ENCODE peak calls at places on chromosomes 13 and 19, in nine cellular contexts. V, E, A, Y, Z, U, B, P and X are unnamed samples.

GRCh38 chr19:55179570-55180484 is at the start of gene SYT5:
- DNase-seq in E (no peak), U (peak), B (no peak), Y (peak), A (peak), V (no peak), Z (peak), P (peak), X (peak)

GRCh38 chr13:45678282-45678681 is 23.8 kb upstream of the CBY2 start:
- DNase-seq in B (no peak), Y (no peak), A (no peak), V (no peak), Z (no peak), U (no peak), P (no peak), E (no peak), X (no peak)

GRCh38 chr19:56837492-56837891 is 3.0 kb downstream of the PEG3 start:
- DNase-seq in Z (no peak), E (no peak), B (no peak), Y (no peak), V (no peak), A (no peak), U (no peak), P (peak), X (no peak)

GRCh38 chr13:114313061-114313860 is 1.0 kb upstream of the CHAMP1 start:
- DNase-seq in P (no peak), A (no peak), B (no peak), Z (no peak), Y (no peak), V (no peak), E (no peak), U (peak), X (no peak)

GRCh38 chr19:17610384-17610783 is 54.9 kb downstream of the COLGALT1 start:
- DNase-seq in V (no peak), E (no peak), P (no peak), Z (no peak), U (no peak), Y (no peak), A (no peak), B (peak), X (no peak)

GRCh38 chr13:45522571-45522970 is 57.8 kb downstream of the COG3 start:
- DNase-seq in B (no peak), Y (no peak), Z (no peak), A (no peak), U (no peak), V (no peak), P (no peak), E (no peak), X (no peak)

GRCh38 chr13:20125129-20125782 is 35.6 kb downstream of the GJA3 start:
- DNase-seq in Z (no peak), E (peak), P (no peak), V (no peak), Y (no peak), A (no peak), B (no peak), U (no peak), X (no peak)

GRCh38 chr13:100089633-100090032 is 740 bp downstream of the PCCA start:
- DNase-seq in U (no peak), E (no peak), B (no peak), P (no peak), Y (no peak), Z (no peak), V (no peak), A (no peak), X (peak)

GRCh38 chr13:95535243-95535642 is 17.3 kb upstream of the CLDN10 start:
- DNase-seq in U (no peak), E (peak), Y (no peak), Z (no peak), P (no peak), B (peak), V (peak), A (no peak), X (no peak)

GRCh38 chr19:31270897-31271568 is 78.2 kb downstream of the TSHZ3 start:
- DNase-seq in Y (no peak), A (no peak), B (no peak), Z (no peak), U (no peak), P (peak), E (peak), V (no peak), X (no peak)

GRCh38 chr19:53597023-53597422 is 34.8 kb upstream of the DPRX start:
- DNase-seq in Y (no peak), V (no peak), E (no peak), A (no peak), P (no peak), Z (no peak), U (no peak), B (no peak), X (no peak)

GRCh38 chr19:2494084-2494446 is 18.1 kb downstream of the GADD45B start:
- DNase-seq in B (no peak), Y (no peak), P (peak), A (no peak), Z (no peak), V (peak), E (no peak), U (no peak), X (no peak)

GRCh38 chr19:49809155-49809986 is 3.7 kb downstream of the FUZ start:
- DNase-seq in Z (peak), E (no peak), Y (peak), U (peak), A (no peak), B (no peak), V (no peak), P (peak), X (no peak)

GRCh38 chr13:93298741-93299140 is 72.1 kb downstream of the GPC6 start:
- DNase-seq in Z (no peak), U (no peak), A (no peak), E (peak), Y (no peak), V (peak), B (no peak), P (no peak), X (no peak)

GRCh38 chr13:39676315-39676876 is 20.9 kb downstream of the COG6 start:
- DNase-seq in Y (peak), U (no peak), V (no peak), B (peak), A (no peak), P (peak), Z (no peak), E (no peak), X (no peak)

GRCh38 chr13:107170270-107170931 is 602.5 kb upstream of the ARGLU1 start:
- DNase-seq in Z (no peak), A (no peak), B (no peak), P (peak), Y (no peak), U (no peak), E (no peak), V (no peak), X (no peak)

GRCh38 chr13:109273326-109273751 is 513.0 kb downstream of the IRS2 start:
- DNase-seq in Y (no peak), P (no peak), V (peak), B (no peak), A (no peak), U (no peak), E (no peak), Z (no peak), X (no peak)

GRCh38 chr19:42421591-42422031 is 5.6 kb downstream of the LIPE start:
- DNase-seq in U (no peak), V (no peak), B (no peak), Y (no peak), P (no peak), E (no peak), A (no peak), Z (no peak), X (no peak)

GRCh38 chr13:26951581-26952177 is 191.1 kb upstream of the GPR12 start:
- DNase-seq in V (no peak), Z (no peak), U (no peak), A (no peak), E (no peak), P (no peak), Y (no peak), B (no peak), X (no peak)

GRCh38 chr13:45545686-45546409 is 69.7 kb downstream of the ERICH6B start:
- DNase-seq in Z (no peak), Y (no peak), V (no peak), E (no peak), U (no peak), P (no peak), B (no peak), A (no peak), X (no peak)

GRCh38 chr13:102040812-102041211 is 361.0 kb downstream of the FGF14 start:
- DNase-seq in B (no peak), Y (no peak), V (no peak), U (no peak), Z (no peak), P (no peak), A (no peak), E (no peak), X (no peak)

GRCh38 chr13:94480672-94481145 is 1.2 kb upstream of the DCT start:
- DNase-seq in Y (no peak), Z (no peak), P (no peak), E (peak), U (no peak), A (no peak), B (no peak), V (peak), X (peak)

GRCh38 chr19:1402411-1403070 is 1.2 kb upstream of the GAMT start:
- DNase-seq in U (no peak), B (no peak), A (no peak), V (no peak), Y (no peak), Z (no peak), P (no peak), E (no peak), X (no peak)